ENCODE peak calls at places on chromosomes 16 and 17, in four cellular contexts. One of them, this sample, is unnamed.

GRCh38 chr16:31423241-31423640 is 4.9 kb downstream of the COX6A2 start:
- DNase-seq in right lobe of liver: no peak
- DNase-seq in stimulated activated CD8-positive, alpha-beta memory T cell treated with anti-CD3 and anti-CD28 coated beads, Interleukin-15, amount 100 ng/mL, for 24 hours: no peak
- DNase-seq in left ventricle myocardium superior: no peak
- DNase-seq in this sample: no peak

GRCh38 chr16:11474617-11475291 is 112.0 kb downstream of the LITAF start:
- DNase-seq in left ventricle myocardium superior: no peak
- DNase-seq in stimulated activated CD8-positive, alpha-beta memory T cell treated with anti-CD3 and anti-CD28 coated beads, Interleukin-15, amount 100 ng/mL, for 24 hours: no peak
- DNase-seq in right lobe of liver: no peak
- DNase-seq in this sample: no peak

GRCh38 chr16:72066747-72067146 is 3.7 kb downstream of the HPR start:
- DNase-seq in stimulated activated CD8-positive, alpha-beta memory T cell treated with anti-CD3 and anti-CD28 coated beads, Interleukin-15, amount 100 ng/mL, for 24 hours: no peak
- DNase-seq in left ventricle myocardium superior: no peak
- DNase-seq in right lobe of liver: no peak
- DNase-seq in this sample: no peak

GRCh38 chr17:77694391-77695363 is 263.8 kb upstream of the TNRC6C start:
- DNase-seq in right lobe of liver: no peak
- DNase-seq in left ventricle myocardium superior: no peak
- DNase-seq in stimulated activated CD8-positive, alpha-beta memory T cell treated with anti-CD3 and anti-CD28 coated beads, Interleukin-15, amount 100 ng/mL, for 24 hours: no peak
- DNase-seq in this sample: no peak

GRCh38 chr17:4658478-4659305 is 17.2 kb upstream of the ALOX15 start:
- DNase-seq in right lobe of liver: no peak
- DNase-seq in left ventricle myocardium superior: no peak
- DNase-seq in stimulated activated CD8-positive, alpha-beta memory T cell treated with anti-CD3 and anti-CD28 coated beads, Interleukin-15, amount 100 ng/mL, for 24 hours: no peak
- DNase-seq in this sample: no peak

GRCh38 chr16:88665570-88665969 is 2.7 kb upstream of the MVD start:
- DNase-seq in left ventricle myocardium superior: no peak
- DNase-seq in stimulated activated CD8-positive, alpha-beta memory T cell treated with anti-CD3 and anti-CD28 coated beads, Interleukin-15, amount 100 ng/mL, for 24 hours: no peak
- DNase-seq in right lobe of liver: no peak
- DNase-seq in this sample: no peak

GRCh38 chr16:4800290-4801041 is 2.0 kb downstream of the ROGDI start:
- DNase-seq in stimulated activated CD8-positive, alpha-beta memory T cell treated with anti-CD3 and anti-CD28 coated beads, Interleukin-15, amount 100 ng/mL, for 24 hours: no peak
- DNase-seq in right lobe of liver: peak
- DNase-seq in left ventricle myocardium superior: peak
- DNase-seq in this sample: no peak

GRCh38 chr17:17491546-17491988 is 4.6 kb downstream of the RASD1 start:
- DNase-seq in right lobe of liver: no peak
- DNase-seq in stimulated activated CD8-positive, alpha-beta memory T cell treated with anti-CD3 and anti-CD28 coated beads, Interleukin-15, amount 100 ng/mL, for 24 hours: no peak
- DNase-seq in left ventricle myocardium superior: no peak
- DNase-seq in this sample: no peak

GRCh38 chr17:77432791-77433190 is 292.0 kb downstream of the SEC14L1 start:
- DNase-seq in right lobe of liver: no peak
- DNase-seq in stimulated activated CD8-positive, alpha-beta memory T cell treated with anti-CD3 and anti-CD28 coated beads, Interleukin-15, amount 100 ng/mL, for 24 hours: no peak
- DNase-seq in left ventricle myocardium superior: no peak
- DNase-seq in this sample: no peak

GRCh38 chr16:53773150-53773846 is 69.3 kb downstream of the FTO start:
- DNase-seq in left ventricle myocardium superior: no peak
- DNase-seq in stimulated activated CD8-positive, alpha-beta memory T cell treated with anti-CD3 and anti-CD28 coated beads, Interleukin-15, amount 100 ng/mL, for 24 hours: no peak
- DNase-seq in right lobe of liver: no peak
- DNase-seq in this sample: no peak

GRCh38 chr17:51046527-51047384 is 73.9 kb downstream of the SPAG9 start:
- DNase-seq in stimulated activated CD8-positive, alpha-beta memory T cell treated with anti-CD3 and anti-CD28 coated beads, Interleukin-15, amount 100 ng/mL, for 24 hours: no peak
- DNase-seq in right lobe of liver: no peak
- DNase-seq in left ventricle myocardium superior: peak
- DNase-seq in this sample: no peak

GRCh38 chr17:10144456-10144855 is 54.0 kb downstream of the GAS7 start:
- DNase-seq in right lobe of liver: no peak
- DNase-seq in stimulated activated CD8-positive, alpha-beta memory T cell treated with anti-CD3 and anti-CD28 coated beads, Interleukin-15, amount 100 ng/mL, for 24 hours: no peak
- DNase-seq in left ventricle myocardium superior: no peak
- DNase-seq in this sample: no peak

GRCh38 chr16:2481676-2482075 is 6.7 kb downstream of the TBC1D24 start:
- DNase-seq in stimulated activated CD8-positive, alpha-beta memory T cell treated with anti-CD3 and anti-CD28 coated beads, Interleukin-15, amount 100 ng/mL, for 24 hours: no peak
- DNase-seq in left ventricle myocardium superior: no peak
- DNase-seq in right lobe of liver: no peak
- DNase-seq in this sample: no peak

GRCh38 chr16:67181346-67181745 is 2.4 kb downstream of the MATCAP1 start:
- DNase-seq in left ventricle myocardium superior: no peak
- DNase-seq in right lobe of liver: no peak
- DNase-seq in stimulated activated CD8-positive, alpha-beta memory T cell treated with anti-CD3 and anti-CD28 coated beads, Interleukin-15, amount 100 ng/mL, for 24 hours: no peak
- DNase-seq in this sample: no peak

GRCh38 chr17:79341816-79342215 is 267.2 kb downstream of the ENGASE start:
- DNase-seq in stimulated activated CD8-positive, alpha-beta memory T cell treated with anti-CD3 and anti-CD28 coated beads, Interleukin-15, amount 100 ng/mL, for 24 hours: no peak
- DNase-seq in right lobe of liver: no peak
- DNase-seq in left ventricle myocardium superior: no peak
- DNase-seq in this sample: no peak

GRCh38 chr16:11405331-11406176 is 60.3 kb downstream of the RMI2 start:
- DNase-seq in right lobe of liver: no peak
- DNase-seq in stimulated activated CD8-positive, alpha-beta memory T cell treated with anti-CD3 and anti-CD28 coated beads, Interleukin-15, amount 100 ng/mL, for 24 hours: peak
- DNase-seq in left ventricle myocardium superior: peak
- DNase-seq in this sample: no peak

GRCh38 chr17:20955437-20956323 is 87.1 kb downstream of the USP22 start:
- DNase-seq in stimulated activated CD8-positive, alpha-beta memory T cell treated with anti-CD3 and anti-CD28 coated beads, Interleukin-15, amount 100 ng/mL, for 24 hours: no peak
- DNase-seq in left ventricle myocardium superior: no peak
- DNase-seq in right lobe of liver: no peak
- DNase-seq in this sample: no peak

GRCh38 chr16:88601313-88602036 is 31.3 kb downstream of the ZC3H18 start:
- DNase-seq in right lobe of liver: peak
- DNase-seq in left ventricle myocardium superior: no peak
- DNase-seq in stimulated activated CD8-positive, alpha-beta memory T cell treated with anti-CD3 and anti-CD28 coated beads, Interleukin-15, amount 100 ng/mL, for 24 hours: no peak
- DNase-seq in this sample: no peak

GRCh38 chr16:57045694-57046381 is 46.5 kb upstream of the CPNE2 start:
- DNase-seq in right lobe of liver: no peak
- DNase-seq in left ventricle myocardium superior: peak
- DNase-seq in stimulated activated CD8-positive, alpha-beta memory T cell treated with anti-CD3 and anti-CD28 coated beads, Interleukin-15, amount 100 ng/mL, for 24 hours: no peak
- DNase-seq in this sample: no peak

GRCh38 chr17:81310963-81311550 is 15.9 kb upstream of the SLC38A10 start:
- DNase-seq in left ventricle myocardium superior: no peak
- DNase-seq in right lobe of liver: no peak
- DNase-seq in stimulated activated CD8-positive, alpha-beta memory T cell treated with anti-CD3 and anti-CD28 coated beads, Interleukin-15, amount 100 ng/mL, for 24 hours: no peak
- DNase-seq in this sample: no peak

GRCh38 chr17:1582374-1582773 is 19.8 kb upstream of the PITPNA start:
- DNase-seq in right lobe of liver: no peak
- DNase-seq in left ventricle myocardium superior: no peak
- DNase-seq in stimulated activated CD8-positive, alpha-beta memory T cell treated with anti-CD3 and anti-CD28 coated beads, Interleukin-15, amount 100 ng/mL, for 24 hours: no peak
- DNase-seq in this sample: no peak

GRCh38 chr17:178292-179065 is 3.0 kb downstream of the DOC2B start:
- DNase-seq in right lobe of liver: no peak
- DNase-seq in stimulated activated CD8-positive, alpha-beta memory T cell treated with anti-CD3 and anti-CD28 coated beads, Interleukin-15, amount 100 ng/mL, for 24 hours: no peak
- DNase-seq in left ventricle myocardium superior: no peak
- DNase-seq in this sample: no peak

GRCh38 chr16:11139624-11140375 is 116.2 kb downstream of the SOCS1 start:
- DNase-seq in left ventricle myocardium superior: no peak
- DNase-seq in stimulated activated CD8-positive, alpha-beta memory T cell treated with anti-CD3 and anti-CD28 coated beads, Interleukin-15, amount 100 ng/mL, for 24 hours: no peak
- DNase-seq in right lobe of liver: no peak
- DNase-seq in this sample: no peak

GRCh38 chr16:79498928-79499327 is 101.6 kb downstream of the MAF start:
- DNase-seq in right lobe of liver: no peak
- DNase-seq in stimulated activated CD8-positive, alpha-beta memory T cell treated with anti-CD3 and anti-CD28 coated beads, Interleukin-15, amount 100 ng/mL, for 24 hours: no peak
- DNase-seq in left ventricle myocardium superior: no peak
- DNase-seq in this sample: no peak

This sample was measured in activated CD4-positive, CD25-positive, alpha-beta regulatory T cell treated with anti-CD3 and anti-CD28 coated beads, Interleukin-2, amount 50 U/mL, for 16 hours.